ENCODE peak calls at places on chromosomes 5 and 9, in eight cellular contexts. X is stomach, G is A549, P is tibial nerve, A is HCT116, O is lower leg skin, M is K562, B is breast epithelium. C is an unnamed sample.

GRCh38 chr5:124742983-124743533 is 3.4 kb downstream of the ZNF608 start:
- DNase-seq in X (no peak), G (no peak), P (no peak), A (peak), O (no peak), M (peak), B (no peak), C (peak)

GRCh38 chr9:109926321-109926959 is 146.4 kb downstream of the PALM2AKAP2 start:
- DNase-seq in X (no peak), G (no peak), P (no peak), A (no peak), O (no peak), M (no peak), B (no peak), C (no peak)

GRCh38 chr9:19642256-19642655 is 146.6 kb downstream of the SLC24A2 start:
- DNase-seq in X (no peak), G (no peak), P (no peak), A (no peak), O (no peak), M (no peak), B (no peak), C (no peak)

GRCh38 chr5:125530833-125531610 is 784.6 kb upstream of the ZNF608 start:
- DNase-seq in X (no peak), G (no peak), P (no peak), A (no peak), O (no peak), M (no peak), B (no peak), C (no peak)

GRCh38 chr5:33969572-33970452 is 14.7 kb downstream of the SLC45A2 start:
- DNase-seq in X (no peak), G (peak), P (no peak), A (peak), O (no peak), M (peak), B (no peak), C (peak)

GRCh38 chr5:852018-852417 is 1.2 kb upstream of the ZDHHC11 start:
- DNase-seq in X (no peak), G (no peak), P (no peak), A (no peak), O (no peak), M (no peak), B (peak), C (no peak)

GRCh38 chr9:125523681-125524080 is 183.3 kb downstream of the MAPKAP1 start:
- DNase-seq in X (no peak), G (no peak), P (no peak), A (no peak), O (no peak), M (no peak), B (no peak), C (no peak)

GRCh38 chr5:100175346-100175745 is 359.8 kb upstream of the FAM174A start:
- DNase-seq in X (no peak), G (no peak), P (no peak), A (no peak), O (no peak), M (no peak), B (no peak), C (no peak)

GRCh38 chr9:84751921-84752320 is 82.4 kb downstream of the NTRK2 start:
- DNase-seq in X (no peak), G (no peak), P (no peak), A (no peak), O (no peak), M (no peak), B (no peak), C (no peak)

GRCh38 chr9:133905493-133905892 is 86.6 kb downstream of the VAV2 start:
- DNase-seq in X (no peak), G (no peak), P (no peak), A (no peak), O (no peak), M (no peak), B (no peak), C (no peak)

GRCh38 chr5:63963080-63963735 is 963 bp upstream of the HTR1A start:
- DNase-seq in X (no peak), G (peak), P (no peak), A (peak), O (no peak), M (peak), B (no peak), C (peak)

GRCh38 chr5:124162782-124163532 is 583.5 kb downstream of the ZNF608 start:
- DNase-seq in X (peak), G (no peak), P (no peak), A (no peak), O (no peak), M (no peak), B (no peak), C (no peak)

GRCh38 chr5:71943874-71944273 is 163.4 kb upstream of the MAP1B start:
- DNase-seq in X (no peak), G (no peak), P (no peak), A (no peak), O (no peak), M (no peak), B (no peak), C (no peak)

DNA sequence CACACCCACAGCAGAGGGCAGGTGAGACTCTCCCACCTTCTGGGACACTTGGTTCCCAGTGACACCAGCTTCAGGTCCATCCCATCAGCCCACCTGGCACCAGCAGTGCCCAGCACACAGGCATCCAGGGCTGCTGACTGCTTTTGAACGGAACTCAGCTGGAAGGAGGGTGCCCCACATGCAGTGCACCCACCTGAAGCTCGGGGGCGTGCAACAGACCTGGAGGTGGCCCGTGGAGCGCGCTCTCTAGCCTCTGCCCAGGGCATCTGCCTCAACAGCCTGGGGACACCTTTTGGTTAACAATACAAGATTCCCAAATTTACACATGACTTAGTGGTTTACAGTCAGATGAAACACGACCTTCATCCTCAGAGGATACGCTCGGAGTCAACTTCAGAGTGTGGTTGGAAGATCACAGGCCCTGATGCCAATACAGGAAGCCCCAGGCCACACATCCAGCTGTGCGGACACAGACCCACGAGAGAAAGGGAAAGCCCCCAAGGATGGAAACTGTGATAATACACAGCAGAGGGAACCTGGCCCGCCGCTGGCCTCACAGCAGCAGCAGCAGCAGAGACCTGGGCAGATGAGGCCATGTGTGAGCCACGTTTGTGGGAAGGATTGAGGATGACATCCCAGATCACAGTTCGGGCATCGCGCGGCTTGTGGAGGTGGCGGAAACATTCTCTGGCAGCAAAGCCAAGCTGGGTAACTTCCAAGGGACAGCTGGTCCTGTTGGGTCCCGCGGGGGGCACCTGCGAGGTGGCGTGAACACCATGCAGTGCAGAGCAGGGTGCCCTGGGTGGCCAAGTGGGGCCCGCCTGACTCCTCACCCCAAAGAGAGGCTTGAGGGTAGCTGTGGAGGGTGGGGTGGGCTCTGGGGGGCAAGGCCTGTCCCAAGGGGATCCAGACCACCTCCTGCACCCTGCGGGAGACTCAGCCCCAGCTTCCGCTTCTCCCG is 64.0 kb downstream of the SECISBP2 start:
- DNase-seq in X (no peak), G (no peak), P (no peak), A (no peak), O (no peak), M (no peak), B (no peak), C (no peak)
- TF ChIP-seq POLR2A in X (no peak), G (no peak), P (no peak), A (no peak), O (no peak), M (no peak), B (no peak), C (no peak)

GRCh38 chr5:138464018-138464387 is 1.3 kb upstream of the EGR1 start:
- DNase-seq in X (peak), G (peak), P (peak), A (peak), O (peak), M (peak), B (peak), C (peak)
- TF ChIP-seq POLR2A in X (no peak), G (peak), P (no peak), A (peak), O (no peak), M (peak), B (peak), C (peak)

DNA sequence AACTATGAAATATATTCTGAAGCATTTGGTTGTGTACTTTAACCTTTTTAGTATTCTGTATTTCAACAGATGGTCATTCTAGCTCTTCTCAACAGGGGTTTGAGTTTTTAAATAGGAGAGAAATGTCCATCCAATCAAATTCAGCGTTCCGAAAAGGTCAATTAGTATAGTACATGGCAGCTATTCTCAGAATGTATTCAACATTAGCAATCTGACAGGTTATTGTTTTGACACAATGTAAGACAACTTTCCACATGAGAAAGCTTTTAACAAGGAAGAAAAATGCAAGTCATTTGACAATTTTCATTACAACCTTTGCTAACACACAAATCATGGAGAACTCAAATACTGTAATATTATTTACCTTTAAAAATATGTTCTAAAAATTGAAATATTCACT is 996.4 kb upstream of the CDH10 start:
- DNase-seq in X (no peak), G (no peak), P (no peak), A (no peak), O (no peak), M (no peak), B (no peak), C (no peak)
- TF ChIP-seq POLR2A in X (no peak), G (no peak), P (no peak), A (no peak), O (no peak), M (no peak), B (no peak), C (no peak)

GRCh38 chr9:115118471-115119156 is 657 bp upstream of the TNC start:
- DNase-seq in X (peak), G (peak), P (peak), A (peak), O (peak), M (peak), B (peak), C (peak)
- TF ChIP-seq POLR2A in X (no peak), G (no peak), P (no peak), A (no peak), O (no peak), M (no peak), B (no peak), C (no peak)

GRCh38 chr9:101398335-101398929 is at the start of the genes MRPL50 and ZNF189:
- DNase-seq in X (peak), G (peak), P (peak), A (peak), O (peak), M (peak), B (peak), C (peak)
- TF ChIP-seq POLR2A in X (peak), G (peak), P (peak), A (peak), O (no peak), M (peak), B (peak), C (peak)

DNA sequence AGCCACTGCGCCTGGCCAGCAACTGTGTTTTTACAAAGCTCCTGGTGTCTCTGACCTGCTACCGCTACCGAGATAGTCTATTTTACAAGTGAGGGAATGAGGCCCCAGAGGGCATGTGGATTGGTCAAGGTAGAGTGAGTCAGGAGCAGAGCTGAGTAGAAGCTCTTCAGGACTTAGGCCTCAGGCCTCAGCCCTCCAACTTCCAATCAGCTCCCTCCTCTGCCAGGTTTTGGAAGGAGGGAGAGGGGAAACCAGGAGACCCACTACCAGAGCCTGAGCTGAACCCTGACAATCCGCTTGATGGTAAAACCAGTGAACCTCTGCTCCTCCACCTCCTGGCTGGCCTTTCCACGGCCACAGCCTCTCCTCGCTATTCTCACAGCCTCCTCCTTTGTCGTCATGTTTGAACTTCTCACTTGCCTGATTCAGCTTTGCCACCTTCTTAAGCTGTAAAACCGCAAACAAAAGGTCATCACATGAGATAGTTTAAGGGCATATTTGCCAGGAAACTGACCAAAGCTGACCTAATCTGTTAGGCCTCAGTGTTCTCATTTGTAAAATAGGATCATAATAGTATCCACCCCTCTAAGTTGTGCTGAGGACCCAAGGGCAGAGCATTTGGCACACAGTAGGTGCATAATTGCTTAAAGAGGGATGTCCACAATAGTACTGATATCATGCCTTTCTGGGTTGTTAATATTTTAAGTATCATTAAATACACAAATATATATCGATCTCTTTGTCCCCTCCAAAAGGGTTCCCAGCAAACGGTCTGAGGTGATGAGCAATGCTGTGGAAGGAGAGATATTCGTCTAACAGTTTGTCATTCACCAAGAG is 1.7 kb downstream of the TRAF1 start:
- DNase-seq in X (no peak), G (no peak), P (no peak), A (no peak), O (no peak), M (no peak), B (no peak), C (no peak)
- TF ChIP-seq POLR2A in X (no peak), G (no peak), P (no peak), A (no peak), O (no peak), M (no peak), B (no peak), C (no peak)

GRCh38 chr5:109411627-109412026 is 1.9 kb upstream of the PJA2 start:
- DNase-seq in X (no peak), G (peak), P (no peak), A (peak), O (no peak), M (peak), B (no peak), C (peak)

GRCh38 chr5:109409061-109409843 is 522 bp downstream of the PJA2 start:
- DNase-seq in X (peak), G (peak), P (peak), A (peak), O (peak), M (peak), B (peak), C (peak)

GRCh38 chr5:109411175-109411514 is 1.4 kb upstream of the PJA2 start:
- DNase-seq in X (no peak), G (no peak), P (no peak), A (no peak), O (no peak), M (no peak), B (no peak), C (no peak)

GRCh38 chr5:109409844-109410388 is at the start of gene PJA2:
- DNase-seq in X (peak), G (peak), P (peak), A (peak), O (peak), M (peak), B (peak), C (peak)

DNA sequence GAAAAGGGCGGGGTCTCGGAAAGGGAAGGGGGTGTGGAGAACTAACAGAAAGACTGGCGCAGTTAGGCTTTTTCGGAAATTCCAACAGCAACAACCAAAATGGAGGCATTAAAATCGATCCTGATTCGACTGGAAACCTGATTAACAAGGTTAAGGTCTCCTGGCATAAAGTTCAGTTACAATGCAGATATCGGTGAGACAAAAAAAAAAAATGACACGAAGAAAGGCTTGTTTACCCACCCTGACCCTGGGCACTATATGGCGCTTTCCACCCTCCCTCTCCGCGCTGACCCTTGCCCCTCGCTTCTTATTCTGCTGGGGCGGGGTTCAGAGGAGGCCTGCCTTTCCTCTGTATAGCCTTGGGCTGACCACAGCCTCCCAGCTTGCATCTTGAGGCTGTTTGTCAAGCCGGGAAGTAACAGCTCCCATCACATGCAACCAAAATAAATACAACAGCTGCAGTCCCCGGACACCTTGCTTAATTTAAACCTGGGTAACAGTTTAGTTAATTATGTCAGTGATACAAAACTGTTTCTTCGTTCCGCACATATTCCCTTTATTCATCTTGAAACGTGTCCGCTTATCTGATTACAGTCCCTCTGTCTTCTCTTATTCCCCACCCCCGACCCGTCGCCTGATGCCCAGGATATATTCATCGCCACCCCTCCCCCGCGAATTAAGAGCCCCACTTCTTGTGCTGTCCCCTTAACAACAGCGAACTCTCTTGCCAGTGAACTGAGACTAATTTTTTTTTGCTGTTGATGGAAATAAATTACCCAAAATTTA is 808 bp upstream of the PJA2 start:
- DNase-seq in X (peak), G (peak), P (peak), A (peak), O (peak), M (peak), B (peak), C (peak)
- TF ChIP-seq POLR2A in X (no peak), G (peak), P (peak), A (peak), O (no peak), M (peak), B (peak), C (no peak)

DNA sequence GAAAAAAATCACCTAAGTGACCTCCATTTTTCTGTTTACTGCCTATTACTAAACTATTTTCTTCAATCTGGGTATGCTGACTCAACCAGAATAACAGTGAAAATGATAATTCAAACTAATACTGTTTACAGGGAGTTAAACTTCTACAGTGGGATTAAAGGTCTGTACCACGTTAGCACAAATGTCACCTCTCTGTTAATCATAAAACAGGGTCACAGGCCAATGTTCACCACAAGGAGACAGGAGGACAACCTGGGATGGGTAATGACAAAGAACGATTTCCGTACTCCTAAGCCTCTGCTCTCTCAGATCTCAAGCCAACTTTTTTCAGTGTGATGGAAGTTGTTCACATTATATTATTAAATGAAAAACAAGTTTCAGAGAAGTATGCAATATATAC is 2.3 kb downstream of the ALDOB start:
- DNase-seq in X (no peak), G (no peak), P (no peak), A (no peak), O (no peak), M (no peak), B (no peak), C (no peak)
- TF ChIP-seq POLR2A in X (no peak), G (no peak), P (no peak), A (no peak), O (no peak), M (no peak), B (no peak), C (no peak)

GRCh38 chr9:120532475-120532874 is 47.5 kb downstream of the CDK5RAP2 start:
- DNase-seq in X (peak), G (peak), P (peak), A (peak), O (peak), M (no peak), B (peak), C (peak)
- TF ChIP-seq POLR2A in X (no peak), G (no peak), P (no peak), A (no peak), O (no peak), M (no peak), B (no peak), C (no peak)

GRCh38 chr5:69369369-69370121 is at the start of the genes AK6, RAD17 and TAF9:
- DNase-seq in X (peak), G (peak), P (peak), A (peak), O (peak), M (peak), B (peak), C (peak)
- TF ChIP-seq POLR2A in X (no peak), G (peak), P (peak), A (peak), O (no peak), M (peak), B (peak), C (peak)